ENCODE peak calls at places on chromosomes 6 and 20, in eight cellular contexts. T is AG04449, K is spleen, Q is cardiac fibroblast, R is lower leg skin, G is mammary epithelial cell, A is body of pancreas, L is epithelial cell of proximal tubule. B is an unnamed sample.

GRCh38 chr6:62150048-62150663 is 135.9 kb downstream of the KHDRBS2 start:
- DNase-seq in T (no peak), Q (peak; percentile 60), G (peak; percentile 26), K (no peak), R (no peak), A (no peak), L (peak; percentile 4), B (peak; percentile 24)

GRCh38 chr6:149935246-149935645 is 6.6 kb upstream of the ULBP2 start:
- DNase-seq in R (no peak), A (no peak), Q (peak; percentile 39), T (no peak), L (no peak), K (no peak), G (peak; percentile 50), B (no peak)

GRCh38 chr20:15859061-15859460 is 714.2 kb downstream of the KIF16B start:
- DNase-seq in R (no peak), L (no peak), A (no peak), T (no peak), G (no peak), Q (no peak), K (no peak), B (no peak)

GRCh38 chr6:4693566-4693965 is 82.6 kb upstream of the CDYL start:
- DNase-seq in T (no peak), R (no peak), A (no peak), Q (no peak), K (no peak), L (no peak), G (no peak), B (no peak)

GRCh38 chr6:134240664-134241431 is 77.1 kb downstream of the SGK1 start:
- DNase-seq in L (no peak), Q (no peak), T (no peak), R (peak; percentile 81), G (peak; percentile 75), A (peak; percentile 33), K (peak; percentile 93), B (peak; percentile 86)

GRCh38 chr6:82056567-82056966 is 191.0 kb downstream of the IBTK start:
- DNase-seq in L (no peak), K (no peak), R (no peak), G (no peak), T (no peak), Q (no peak), A (no peak), B (no peak)

GRCh38 chr6:151443449-151443848 is 8.5 kb downstream of the RMND1 start:
- DNase-seq in K (no peak), T (no peak), A (no peak), L (no peak), R (no peak), Q (no peak), G (no peak), B (no peak)

GRCh38 chr20:61958773-61959172 is 106.9 kb downstream of the TAF4 start:
- DNase-seq in T (no peak), L (no peak), K (no peak), G (no peak), A (peak; percentile 3), R (no peak), Q (no peak), B (no peak)

GRCh38 chr20:36549942-36550796 is 8.8 kb downstream of the MYL9 start:
- DNase-seq in K (peak; percentile 51), G (no peak), R (no peak), L (no peak), A (no peak), Q (peak; percentile 38), T (no peak), B (no peak)

GRCh38 chr20:6599876-6600275 is 167.6 kb upstream of the BMP2 start:
- DNase-seq in L (no peak), G (peak; percentile 25), R (no peak), T (no peak), K (no peak), Q (peak; percentile 37), A (no peak), B (no peak)

GRCh38 chr6:147950623-147950987 is 392.0 kb upstream of the SASH1 start:
- DNase-seq in A (no peak), K (no peak), Q (peak; percentile 27), R (no peak), L (no peak), T (no peak), G (peak; percentile 47), B (no peak)

GRCh38 chr20:16292227-16292626 is 281.0 kb downstream of the KIF16B start:
- DNase-seq in K (no peak), G (peak; percentile 20), R (no peak), A (no peak), T (no peak), Q (peak; percentile 31), L (no peak), B (no peak)

GRCh38 chr20:58374906-58375760 is 13.9 kb upstream of the VAPB start:
- DNase-seq in G (no peak), T (no peak), R (no peak), K (no peak), A (no peak), L (no peak), Q (peak; percentile 55), B (no peak)

GRCh38 chr20:53626584-53626983 is 32.9 kb upstream of the ZNF217 start:
- DNase-seq in Q (no peak), A (no peak), T (no peak), G (no peak), K (no peak), L (no peak), R (no peak), B (no peak)

GRCh38 chr20:53623454-53624206 is 30.0 kb upstream of the ZNF217 start:
- DNase-seq in G (peak; percentile 69), K (peak; percentile 81), Q (peak; percentile 88), A (peak; percentile 67), T (no peak), R (peak; percentile 82), L (peak; percentile 71), B (peak; percentile 69)

GRCh38 chr20:53622247-53623114 is 28.8 kb upstream of the ZNF217 start:
- DNase-seq in G (no peak), K (no peak), R (no peak), A (no peak), T (no peak), L (no peak), Q (peak; percentile 34), B (no peak)

GRCh38 chr20:53621482-53622246 is 28.0 kb upstream of the ZNF217 start:
- DNase-seq in T (no peak), G (peak; percentile 89), R (peak; percentile 83), A (peak; percentile 52), Q (peak; percentile 90), L (peak; percentile 92), K (no peak), B (no peak)

DNA sequence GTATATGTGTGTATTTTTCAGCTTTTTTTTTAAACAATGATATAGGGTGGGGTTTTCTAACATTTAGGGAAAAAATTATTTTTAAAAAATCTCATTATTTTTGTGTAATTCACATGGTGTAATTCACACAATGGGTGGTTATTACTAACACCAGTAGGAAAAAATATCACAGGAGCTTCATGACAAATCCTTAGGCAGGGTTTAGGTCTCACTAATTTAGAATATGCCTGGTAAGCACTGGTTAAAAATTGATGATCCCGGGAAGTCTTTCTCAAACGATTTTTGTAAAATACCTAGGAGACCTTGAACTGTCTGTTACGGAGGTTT is 29.5 kb upstream of the ZNF217 start:
- DNase-seq in T (no peak), L (no peak), G (no peak), K (no peak), A (no peak), Q (no peak), R (no peak), B (no peak)
- H3K4me3 ChIP-seq in T (no peak overlapping the region), L (peak overlapping the region; percentile 34), G (no peak overlapping the region), K (peak overlapping the region; percentile 10), A (no peak overlapping the region), Q (no peak overlapping the region), R (no peak overlapping the region), B (peak overlapping the region; percentile 42)

DNA sequence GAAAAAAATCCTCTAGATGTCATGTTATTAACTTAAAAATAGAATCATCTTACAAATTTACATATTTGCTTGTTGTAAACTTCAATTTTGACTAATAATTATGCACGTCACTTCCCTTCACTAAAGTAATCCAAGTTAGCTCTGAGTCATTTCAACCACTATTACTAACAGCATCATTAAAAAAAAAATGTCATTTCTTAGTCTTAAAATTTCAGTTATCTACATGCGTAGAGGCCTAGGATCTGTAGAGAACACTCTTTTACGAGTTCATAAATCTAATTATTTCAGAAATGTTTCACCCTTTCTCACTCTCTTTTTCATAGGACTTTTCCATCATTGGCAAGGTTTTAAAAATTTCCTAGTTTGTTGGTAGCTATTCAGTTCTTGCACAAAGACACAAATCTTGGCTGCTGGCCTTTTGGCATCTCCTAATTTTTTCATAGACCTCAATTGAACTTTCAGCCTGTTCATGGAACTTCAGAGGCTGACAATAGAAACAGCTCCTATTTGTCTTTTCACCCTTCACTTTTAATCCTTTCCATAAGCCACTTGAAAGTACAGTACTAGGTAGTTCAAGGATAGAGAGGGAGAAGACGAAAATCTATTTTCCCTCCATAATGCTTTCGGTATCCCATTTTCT is 61.5 kb downstream of the OGFRL1 start:
- DNase-seq in T (no peak), G (no peak), R (peak; percentile 52), L (no peak), Q (peak; percentile 84), A (no peak), K (no peak), B (no peak)
- H3K4me3 ChIP-seq in T (no peak overlapping the region), G (no peak overlapping the region), R (no peak overlapping the region), L (no peak overlapping the region), Q (no peak overlapping the region), A (no peak overlapping the region), K (no peak overlapping the region), B (no peak overlapping the region)

GRCh38 chr6:10406556-10406955 is 8.3 kb downstream of the TFAP2A start:
- DNase-seq in L (no peak), K (no peak), G (peak; percentile 75), R (no peak), A (no peak), Q (no peak), T (no peak), B (no peak)

GRCh38 chr6:10402648-10403311 is 12.1 kb downstream of the TFAP2A start:
- DNase-seq in G (no peak), T (no peak), Q (no peak), K (no peak), L (no peak), A (no peak), R (no peak), B (no peak)

GRCh38 chr6:10404107-10404798 is 10.6 kb downstream of the TFAP2A start:
- DNase-seq in L (peak; percentile 50), K (peak; percentile 95), Q (peak; percentile 87), G (peak; percentile 97), T (no peak), A (peak; percentile 93), R (peak; percentile 90), B (peak; percentile 88)

GRCh38 chr6:10403385-10404106 is 11.3 kb downstream of the TFAP2A start:
- DNase-seq in R (no peak), K (no peak), L (peak; percentile 41), T (peak; percentile 67), Q (peak; percentile 66), A (no peak), G (peak; percentile 95), B (no peak)

GRCh38 chr6:10404799-10405524 is 9.9 kb downstream of the TFAP2A start:
- DNase-seq in A (no peak), R (no peak), G (no peak), L (no peak), Q (no peak), T (no peak), K (no peak), B (no peak)
- H3K4me3 ChIP-seq in A (peak overlapping the region; percentile 13), R (peak overlapping the region; percentile 13), G (peak overlapping the region; percentile 74), L (peak overlapping the region; percentile 62), Q (peak overlapping the region; percentile 59), T (peak overlapping the region; percentile 60), K (peak overlapping the region; percentile 56), B (peak overlapping the region; percentile 56)

DNA sequence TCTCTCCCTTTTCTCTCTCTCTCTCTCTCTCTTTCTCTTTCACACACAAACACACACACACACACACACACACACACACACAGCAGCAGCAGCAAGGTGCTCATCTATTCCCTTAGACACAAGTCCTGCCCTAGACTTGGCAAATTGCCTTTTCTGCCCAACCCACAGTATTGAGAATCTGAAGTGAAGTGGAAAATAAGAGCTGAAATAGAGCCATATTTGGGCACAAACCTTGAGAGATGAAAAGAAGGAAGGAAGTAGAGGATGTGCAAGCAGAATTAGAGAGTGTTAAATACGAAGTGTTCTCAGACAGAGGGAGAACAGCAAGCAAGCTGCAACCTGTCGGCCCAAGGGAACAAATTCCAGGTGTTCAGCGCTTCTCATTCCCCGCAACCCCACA is 557.5 kb upstream of the NOX3 start:
- DNase-seq in T (no peak), A (no peak), K (no peak), Q (no peak), G (no peak), L (no peak), R (no peak), B (no peak)
- H3K4me3 ChIP-seq in T (no peak overlapping the region), A (no peak overlapping the region), K (no peak overlapping the region), Q (no peak overlapping the region), G (no peak overlapping the region), L (no peak overlapping the region), R (no peak overlapping the region), B (no peak overlapping the region)